ENCODE peak calls at places on chromosomes 11 and 22, in seven cellular contexts. One of them, this sample, is unnamed.

GRCh38 chr22:32311551-32312071 is 46.1 kb upstream of the RFPL3 start:
- DNase-seq in stomach: peak; percentile 4
- DNase-seq in omental fat pad: no peak
- DNase-seq in stimulated activated CD4-positive, alpha-beta T cell treated with anti-CD3 and anti-CD28 coated beads, Interleukin-1b, Interleukin-23, amount 100 ng/mL, for 4 hours: no peak
- DNase-seq in GM12878: no peak
- DNase-seq in mesenchymal stem cell: no peak
- DNase-seq in activated T-helper 1 cell treated with anti-CD3 and anti-CD28 coated beads, Interleukin-12 subunit alpha, Interleukin-12 subunit beta, Interleukin-2, Interleukin-4 antibody, amounts not matched to agents 30 ng/mL and 10 ng/mL and 1 ng/mL, durations not matched to agents 14 hours and 24 hours and 36 hours: no peak
- DNase-seq in this sample: no peak

GRCh38 chr11:75351541-75352416 is at the start of gene ARRB1:
- DNase-seq in stomach: peak; percentile 82
- DNase-seq in omental fat pad: peak; percentile 44
- DNase-seq in stimulated activated CD4-positive, alpha-beta T cell treated with anti-CD3 and anti-CD28 coated beads, Interleukin-1b, Interleukin-23, amount 100 ng/mL, for 4 hours: peak; percentile 41
- DNase-seq in GM12878: no peak
- DNase-seq in mesenchymal stem cell: peak; percentile 78
- DNase-seq in activated T-helper 1 cell treated with anti-CD3 and anti-CD28 coated beads, Interleukin-12 subunit alpha, Interleukin-12 subunit beta, Interleukin-2, Interleukin-4 antibody, amounts not matched to agents 30 ng/mL and 10 ng/mL and 1 ng/mL, durations not matched to agents 14 hours and 24 hours and 36 hours: peak; percentile 58
- DNase-seq in this sample: peak; percentile 75

GRCh38 chr11:82873919-82874333 is 26.3 kb downstream of the PRCP start:
- DNase-seq in stomach: no peak
- DNase-seq in omental fat pad: no peak
- DNase-seq in stimulated activated CD4-positive, alpha-beta T cell treated with anti-CD3 and anti-CD28 coated beads, Interleukin-1b, Interleukin-23, amount 100 ng/mL, for 4 hours: no peak
- DNase-seq in GM12878: no peak
- DNase-seq in mesenchymal stem cell: no peak
- DNase-seq in activated T-helper 1 cell treated with anti-CD3 and anti-CD28 coated beads, Interleukin-12 subunit alpha, Interleukin-12 subunit beta, Interleukin-2, Interleukin-4 antibody, amounts not matched to agents 30 ng/mL and 10 ng/mL and 1 ng/mL, durations not matched to agents 14 hours and 24 hours and 36 hours: no peak
- DNase-seq in this sample: no peak

GRCh38 chr22:39466228-39467006 is 9.6 kb downstream of the MGAT3 start:
- DNase-seq in stomach: no peak
- DNase-seq in omental fat pad: no peak
- DNase-seq in stimulated activated CD4-positive, alpha-beta T cell treated with anti-CD3 and anti-CD28 coated beads, Interleukin-1b, Interleukin-23, amount 100 ng/mL, for 4 hours: no peak
- DNase-seq in GM12878: no peak
- DNase-seq in mesenchymal stem cell: no peak
- DNase-seq in activated T-helper 1 cell treated with anti-CD3 and anti-CD28 coated beads, Interleukin-12 subunit alpha, Interleukin-12 subunit beta, Interleukin-2, Interleukin-4 antibody, amounts not matched to agents 30 ng/mL and 10 ng/mL and 1 ng/mL, durations not matched to agents 14 hours and 24 hours and 36 hours: no peak
- DNase-seq in this sample: no peak

GRCh38 chr22:49737101-49737551 is 90.5 kb downstream of the BRD1 start:
- DNase-seq in stomach: peak; percentile 14
- DNase-seq in omental fat pad: no peak
- DNase-seq in stimulated activated CD4-positive, alpha-beta T cell treated with anti-CD3 and anti-CD28 coated beads, Interleukin-1b, Interleukin-23, amount 100 ng/mL, for 4 hours: no peak
- DNase-seq in GM12878: no peak
- DNase-seq in mesenchymal stem cell: no peak
- DNase-seq in activated T-helper 1 cell treated with anti-CD3 and anti-CD28 coated beads, Interleukin-12 subunit alpha, Interleukin-12 subunit beta, Interleukin-2, Interleukin-4 antibody, amounts not matched to agents 30 ng/mL and 10 ng/mL and 1 ng/mL, durations not matched to agents 14 hours and 24 hours and 36 hours: no peak
- DNase-seq in this sample: no peak

GRCh38 chr22:23856721-23857605 is 712 bp upstream of the SLC2A11 start:
- DNase-seq in stomach: no peak
- DNase-seq in omental fat pad: no peak
- DNase-seq in stimulated activated CD4-positive, alpha-beta T cell treated with anti-CD3 and anti-CD28 coated beads, Interleukin-1b, Interleukin-23, amount 100 ng/mL, for 4 hours: no peak
- DNase-seq in GM12878: no peak
- DNase-seq in mesenchymal stem cell: peak; percentile 88
- DNase-seq in activated T-helper 1 cell treated with anti-CD3 and anti-CD28 coated beads, Interleukin-12 subunit alpha, Interleukin-12 subunit beta, Interleukin-2, Interleukin-4 antibody, amounts not matched to agents 30 ng/mL and 10 ng/mL and 1 ng/mL, durations not matched to agents 14 hours and 24 hours and 36 hours: no peak
- DNase-seq in this sample: no peak

GRCh38 chr11:2215561-2216399 is 44.2 kb upstream of the TH start:
- DNase-seq in stomach: no peak
- DNase-seq in omental fat pad: no peak
- DNase-seq in stimulated activated CD4-positive, alpha-beta T cell treated with anti-CD3 and anti-CD28 coated beads, Interleukin-1b, Interleukin-23, amount 100 ng/mL, for 4 hours: no peak
- DNase-seq in GM12878: no peak
- DNase-seq in mesenchymal stem cell: no peak
- DNase-seq in activated T-helper 1 cell treated with anti-CD3 and anti-CD28 coated beads, Interleukin-12 subunit alpha, Interleukin-12 subunit beta, Interleukin-2, Interleukin-4 antibody, amounts not matched to agents 30 ng/mL and 10 ng/mL and 1 ng/mL, durations not matched to agents 14 hours and 24 hours and 36 hours: no peak
- DNase-seq in this sample: peak; percentile 26

GRCh38 chr11:68412593-68413475 is 47.7 kb upstream of the PPP6R3 start:
- DNase-seq in stomach: no peak
- DNase-seq in omental fat pad: no peak
- DNase-seq in stimulated activated CD4-positive, alpha-beta T cell treated with anti-CD3 and anti-CD28 coated beads, Interleukin-1b, Interleukin-23, amount 100 ng/mL, for 4 hours: no peak
- DNase-seq in GM12878: peak; percentile 85
- DNase-seq in mesenchymal stem cell: peak; percentile 73
- DNase-seq in activated T-helper 1 cell treated with anti-CD3 and anti-CD28 coated beads, Interleukin-12 subunit alpha, Interleukin-12 subunit beta, Interleukin-2, Interleukin-4 antibody, amounts not matched to agents 30 ng/mL and 10 ng/mL and 1 ng/mL, durations not matched to agents 14 hours and 24 hours and 36 hours: no peak
- DNase-seq in this sample: no peak

GRCh38 chr22:20456064-20456721 is 18.6 kb upstream of the SCARF2 start:
- DNase-seq in stomach: peak; percentile 78
- DNase-seq in omental fat pad: no peak
- DNase-seq in stimulated activated CD4-positive, alpha-beta T cell treated with anti-CD3 and anti-CD28 coated beads, Interleukin-1b, Interleukin-23, amount 100 ng/mL, for 4 hours: peak; percentile 59
- DNase-seq in GM12878: peak; percentile 44
- DNase-seq in mesenchymal stem cell: peak; percentile 85
- DNase-seq in activated T-helper 1 cell treated with anti-CD3 and anti-CD28 coated beads, Interleukin-12 subunit alpha, Interleukin-12 subunit beta, Interleukin-2, Interleukin-4 antibody, amounts not matched to agents 30 ng/mL and 10 ng/mL and 1 ng/mL, durations not matched to agents 14 hours and 24 hours and 36 hours: peak; percentile 66
- DNase-seq in this sample: peak; percentile 66

GRCh38 chr11:128548655-128549255 is 38.6 kb downstream of the ETS1 start:
- DNase-seq in stomach: peak; percentile 49
- DNase-seq in omental fat pad: no peak
- DNase-seq in stimulated activated CD4-positive, alpha-beta T cell treated with anti-CD3 and anti-CD28 coated beads, Interleukin-1b, Interleukin-23, amount 100 ng/mL, for 4 hours: no peak
- DNase-seq in GM12878: no peak
- DNase-seq in mesenchymal stem cell: peak; percentile 76
- DNase-seq in activated T-helper 1 cell treated with anti-CD3 and anti-CD28 coated beads, Interleukin-12 subunit alpha, Interleukin-12 subunit beta, Interleukin-2, Interleukin-4 antibody, amounts not matched to agents 30 ng/mL and 10 ng/mL and 1 ng/mL, durations not matched to agents 14 hours and 24 hours and 36 hours: peak; percentile 8
- DNase-seq in this sample: peak; percentile 58

GRCh38 chr11:10328314-10329090 is 23.6 kb downstream of the ADM start:
- DNase-seq in stomach: no peak
- DNase-seq in omental fat pad: no peak
- DNase-seq in stimulated activated CD4-positive, alpha-beta T cell treated with anti-CD3 and anti-CD28 coated beads, Interleukin-1b, Interleukin-23, amount 100 ng/mL, for 4 hours: no peak
- DNase-seq in GM12878: no peak
- DNase-seq in mesenchymal stem cell: peak; percentile 84
- DNase-seq in activated T-helper 1 cell treated with anti-CD3 and anti-CD28 coated beads, Interleukin-12 subunit alpha, Interleukin-12 subunit beta, Interleukin-2, Interleukin-4 antibody, amounts not matched to agents 30 ng/mL and 10 ng/mL and 1 ng/mL, durations not matched to agents 14 hours and 24 hours and 36 hours: no peak
- DNase-seq in this sample: no peak

GRCh38 chr22:26610072-26610958 is 7.5 kb downstream of the CRYBB1 start:
- DNase-seq in stomach: peak; percentile 35
- DNase-seq in omental fat pad: no peak
- DNase-seq in stimulated activated CD4-positive, alpha-beta T cell treated with anti-CD3 and anti-CD28 coated beads, Interleukin-1b, Interleukin-23, amount 100 ng/mL, for 4 hours: no peak
- DNase-seq in GM12878: peak; percentile 93
- DNase-seq in mesenchymal stem cell: peak; percentile 46
- DNase-seq in activated T-helper 1 cell treated with anti-CD3 and anti-CD28 coated beads, Interleukin-12 subunit alpha, Interleukin-12 subunit beta, Interleukin-2, Interleukin-4 antibody, amounts not matched to agents 30 ng/mL and 10 ng/mL and 1 ng/mL, durations not matched to agents 14 hours and 24 hours and 36 hours: peak; percentile 54
- DNase-seq in this sample: peak; percentile 56

GRCh38 chr11:121936375-121936774 is 179.6 kb downstream of the BLID start:
- DNase-seq in stomach: no peak
- DNase-seq in omental fat pad: no peak
- DNase-seq in stimulated activated CD4-positive, alpha-beta T cell treated with anti-CD3 and anti-CD28 coated beads, Interleukin-1b, Interleukin-23, amount 100 ng/mL, for 4 hours: no peak
- DNase-seq in GM12878: no peak
- DNase-seq in mesenchymal stem cell: no peak
- DNase-seq in activated T-helper 1 cell treated with anti-CD3 and anti-CD28 coated beads, Interleukin-12 subunit alpha, Interleukin-12 subunit beta, Interleukin-2, Interleukin-4 antibody, amounts not matched to agents 30 ng/mL and 10 ng/mL and 1 ng/mL, durations not matched to agents 14 hours and 24 hours and 36 hours: no peak
- DNase-seq in this sample: no peak

GRCh38 chr22:40347300-40347699 is 1.0 kb downstream of the ADSL start:
- DNase-seq in stomach: no peak
- DNase-seq in omental fat pad: no peak
- DNase-seq in stimulated activated CD4-positive, alpha-beta T cell treated with anti-CD3 and anti-CD28 coated beads, Interleukin-1b, Interleukin-23, amount 100 ng/mL, for 4 hours: no peak
- DNase-seq in GM12878: no peak
- DNase-seq in mesenchymal stem cell: no peak
- DNase-seq in activated T-helper 1 cell treated with anti-CD3 and anti-CD28 coated beads, Interleukin-12 subunit alpha, Interleukin-12 subunit beta, Interleukin-2, Interleukin-4 antibody, amounts not matched to agents 30 ng/mL and 10 ng/mL and 1 ng/mL, durations not matched to agents 14 hours and 24 hours and 36 hours: no peak
- DNase-seq in this sample: no peak

GRCh38 chr11:88689548-88690240 is 352.2 kb upstream of the CTSC start:
- DNase-seq in stomach: peak; percentile 27
- DNase-seq in omental fat pad: no peak
- DNase-seq in stimulated activated CD4-positive, alpha-beta T cell treated with anti-CD3 and anti-CD28 coated beads, Interleukin-1b, Interleukin-23, amount 100 ng/mL, for 4 hours: no peak
- DNase-seq in GM12878: no peak
- DNase-seq in mesenchymal stem cell: no peak
- DNase-seq in activated T-helper 1 cell treated with anti-CD3 and anti-CD28 coated beads, Interleukin-12 subunit alpha, Interleukin-12 subunit beta, Interleukin-2, Interleukin-4 antibody, amounts not matched to agents 30 ng/mL and 10 ng/mL and 1 ng/mL, durations not matched to agents 14 hours and 24 hours and 36 hours: no peak
- DNase-seq in this sample: peak; percentile 57

GRCh38 chr11:19633276-19633675 is 79.4 kb upstream of the NAV2 start:
- DNase-seq in stomach: peak; percentile 28
- DNase-seq in omental fat pad: no peak
- DNase-seq in stimulated activated CD4-positive, alpha-beta T cell treated with anti-CD3 and anti-CD28 coated beads, Interleukin-1b, Interleukin-23, amount 100 ng/mL, for 4 hours: no peak
- DNase-seq in GM12878: no peak
- DNase-seq in mesenchymal stem cell: no peak
- DNase-seq in activated T-helper 1 cell treated with anti-CD3 and anti-CD28 coated beads, Interleukin-12 subunit alpha, Interleukin-12 subunit beta, Interleukin-2, Interleukin-4 antibody, amounts not matched to agents 30 ng/mL and 10 ng/mL and 1 ng/mL, durations not matched to agents 14 hours and 24 hours and 36 hours: no peak
- DNase-seq in this sample: peak; percentile 58

GRCh38 chr11:26231252-26231661 is 100.7 kb upstream of the ANO3 start:
- DNase-seq in stomach: no peak
- DNase-seq in omental fat pad: no peak
- DNase-seq in stimulated activated CD4-positive, alpha-beta T cell treated with anti-CD3 and anti-CD28 coated beads, Interleukin-1b, Interleukin-23, amount 100 ng/mL, for 4 hours: no peak
- DNase-seq in GM12878: no peak
- DNase-seq in mesenchymal stem cell: peak; percentile 29
- DNase-seq in activated T-helper 1 cell treated with anti-CD3 and anti-CD28 coated beads, Interleukin-12 subunit alpha, Interleukin-12 subunit beta, Interleukin-2, Interleukin-4 antibody, amounts not matched to agents 30 ng/mL and 10 ng/mL and 1 ng/mL, durations not matched to agents 14 hours and 24 hours and 36 hours: no peak
- DNase-seq in this sample: no peak

GRCh38 chr11:70255717-70256116 is 14.8 kb upstream of the PPFIA1 start:
- DNase-seq in stomach: no peak
- DNase-seq in omental fat pad: no peak
- DNase-seq in stimulated activated CD4-positive, alpha-beta T cell treated with anti-CD3 and anti-CD28 coated beads, Interleukin-1b, Interleukin-23, amount 100 ng/mL, for 4 hours: no peak
- DNase-seq in GM12878: no peak
- DNase-seq in mesenchymal stem cell: no peak
- DNase-seq in activated T-helper 1 cell treated with anti-CD3 and anti-CD28 coated beads, Interleukin-12 subunit alpha, Interleukin-12 subunit beta, Interleukin-2, Interleukin-4 antibody, amounts not matched to agents 30 ng/mL and 10 ng/mL and 1 ng/mL, durations not matched to agents 14 hours and 24 hours and 36 hours: no peak
- DNase-seq in this sample: no peak

GRCh38 chr11:13440100-13440855 is 22.7 kb downstream of the BTBD10 start:
- DNase-seq in stomach: no peak
- DNase-seq in omental fat pad: no peak
- DNase-seq in stimulated activated CD4-positive, alpha-beta T cell treated with anti-CD3 and anti-CD28 coated beads, Interleukin-1b, Interleukin-23, amount 100 ng/mL, for 4 hours: no peak
- DNase-seq in GM12878: no peak
- DNase-seq in mesenchymal stem cell: peak; percentile 87
- DNase-seq in activated T-helper 1 cell treated with anti-CD3 and anti-CD28 coated beads, Interleukin-12 subunit alpha, Interleukin-12 subunit beta, Interleukin-2, Interleukin-4 antibody, amounts not matched to agents 30 ng/mL and 10 ng/mL and 1 ng/mL, durations not matched to agents 14 hours and 24 hours and 36 hours: no peak
- DNase-seq in this sample: no peak

GRCh38 chr11:18771266-18772035 is 20.1 kb downstream of the PTPN5 start:
- DNase-seq in stomach: no peak
- DNase-seq in omental fat pad: no peak
- DNase-seq in stimulated activated CD4-positive, alpha-beta T cell treated with anti-CD3 and anti-CD28 coated beads, Interleukin-1b, Interleukin-23, amount 100 ng/mL, for 4 hours: no peak
- DNase-seq in GM12878: no peak
- DNase-seq in mesenchymal stem cell: no peak
- DNase-seq in activated T-helper 1 cell treated with anti-CD3 and anti-CD28 coated beads, Interleukin-12 subunit alpha, Interleukin-12 subunit beta, Interleukin-2, Interleukin-4 antibody, amounts not matched to agents 30 ng/mL and 10 ng/mL and 1 ng/mL, durations not matched to agents 14 hours and 24 hours and 36 hours: no peak
- DNase-seq in this sample: no peak

This sample was measured in left colon.